ENCODE peak calls at places on chromosomes 3 and 15, in six cellular contexts. M, L, H, Z, O and U are unnamed samples.

GRCh38 chr15:80769471-80770355 is 9.5 kb upstream of the CEMIP start:
- DNase-seq in L (no peak), Z (no peak), O (no peak), H (no peak), M (no peak), U (no peak)

GRCh38 chr15:28896944-28897343 is 11.2 kb downstream of the APBA2 start:
- DNase-seq in O (no peak), H (no peak), Z (no peak), L (no peak), M (no peak), U (no peak)

GRCh38 chr15:50750227-50750597 is 15.3 kb downstream of the SPPL2A start:
- DNase-seq in Z (no peak), L (no peak), H (no peak), O (no peak), M (no peak), U (no peak)

GRCh38 chr3:152317184-152317583 is 48.5 kb downstream of the MBNL1 start:
- DNase-seq in O (no peak), M (no peak), H (no peak), L (no peak), Z (no peak), U (no peak)

GRCh38 chr3:122374034-122374433 is 9.0 kb downstream of the MIX23 start:
- DNase-seq in M (no peak), O (no peak), H (no peak), Z (no peak), L (no peak), U (no peak)

GRCh38 chr3:144864646-144865045 is 893.0 kb downstream of the DIPK2A start:
- DNase-seq in O (no peak), L (no peak), Z (no peak), M (no peak), H (no peak), U (no peak)

GRCh38 chr15:27679621-27680521 is 419.2 kb downstream of the OCA2 start:
- DNase-seq in O (no peak), H (no peak), M (no peak), Z (no peak), L (no peak), U (no peak)

GRCh38 chr15:75578206-75578947 is 738 bp downstream of the PTPN9 start:
- DNase-seq in H (peak), L (peak), Z (peak), O (no peak), M (no peak), U (no peak)

GRCh38 chr3:128950223-128950938 is 43.5 kb downstream of the CFAP92 start:
- DNase-seq in Z (no peak), M (no peak), L (peak), H (no peak), O (no peak), U (no peak)

GRCh38 chr3:13107661-13108060 is 34.4 kb upstream of the IQSEC1 start:
- DNase-seq in M (no peak), H (peak), Z (peak), L (no peak), O (no peak), U (no peak)

GRCh38 chr3:12970684-12971083 is 102.5 kb downstream of the IQSEC1 start:
- DNase-seq in H (no peak), O (no peak), M (no peak), Z (peak), L (no peak), U (no peak)

GRCh38 chr3:47298439-47298838 is 15.7 kb downstream of the KLHL18 start:
- DNase-seq in O (no peak), M (no peak), L (no peak), H (no peak), Z (no peak), U (no peak)

GRCh38 chr15:40939909-40940801 is 11.0 kb downstream of the DLL4 start:
- DNase-seq in Z (peak), O (no peak), M (no peak), H (peak), L (no peak), U (no peak)

GRCh38 chr15:84929795-84930371 is 45.4 kb downstream of the SLC28A1 start:
- DNase-seq in M (no peak), Z (no peak), L (no peak), H (no peak), O (no peak), U (no peak)